ENCODE peak calls at places on chromosomes 2 and 18, in six cellular contexts. H is colonic mucosa, V is prostate gland, P is stomach, Y is mesendoderm, K is PC-3. N is an unnamed sample. For H3K36me3, the result is how much of the 10 kb centered on the place peaks cover.

GRCh38 chr2:46377666-46378560 is 80.7 kb downstream of the EPAS1 start:
- DNase-seq in Y (no peak), K (no peak), P (no peak), H (no peak), V (no peak), N (no peak)

GRCh38 chr2:219578811-219579210 is 6.7 kb downstream of the INHA start:
- DNase-seq in K (no peak), H (no peak), Y (no peak), V (no peak), P (no peak), N (peak)

GRCh38 chr2:79966882-79967281 is 337.7 kb downstream of the LRRTM1 start:
- DNase-seq in Y (no peak), H (no peak), V (no peak), K (no peak), P (no peak), N (no peak)

GRCh38 chr2:101516833-101517690 is 42.1 kb upstream of the RFX8 start:
- DNase-seq in H (no peak), V (no peak), P (peak), Y (no peak), K (peak), N (peak)

GRCh38 chr2:42935692-42936631 is 143.6 kb upstream of the HAAO start:
- DNase-seq in V (no peak), Y (no peak), K (no peak), H (no peak), P (no peak), N (peak)

GRCh38 chr2:191804711-191805230 is 42.1 kb downstream of the CAVIN2 start:
- DNase-seq in P (no peak), K (no peak), H (no peak), Y (no peak), V (no peak), N (no peak)

GRCh38 chr2:11784747-11785610 is 38.5 kb downstream of the LPIN1 start:
- DNase-seq in H (peak), P (peak), V (peak), Y (peak), K (peak), N (peak)

GRCh38 chr2:62352031-62352430 is 154.0 kb downstream of the TMEM17 start:
- DNase-seq in Y (peak), P (no peak), V (no peak), H (no peak), K (no peak), N (no peak)

GRCh38 chr2:165778653-165779451 is 15.2 kb downstream of the GALNT3 start:
- DNase-seq in Y (peak), K (peak), V (no peak), H (no peak), P (no peak), N (no peak)

GRCh38 chr2:41896186-41896846 is 151.5 kb upstream of the PKDCC start:
- DNase-seq in K (no peak), V (no peak), P (no peak), Y (no peak), H (no peak), N (no peak)

GRCh38 chr2:219627105-219628100 is at the start of gene SLC4A3:
- DNase-seq in P (peak), Y (peak), V (no peak), H (no peak), K (peak), N (no peak)

GRCh38 chr2:60318544-60318943 is 234.9 kb downstream of the BCL11A start:
- DNase-seq in V (no peak), K (no peak), P (no peak), H (no peak), Y (peak), N (no peak)

GRCh38 chr2:183998041-183998796 is 600.1 kb upstream of the ZNF804A start:
- DNase-seq in Y (peak), H (no peak), K (peak), P (no peak), V (no peak), N (no peak)

GRCh38 chr18:13136056-13136688 is 82.4 kb upstream of the LDLRAD4 start:
- DNase-seq in V (no peak), K (no peak), Y (peak), P (no peak), H (no peak), N (peak)

GRCh38 chr2:46082531-46083485 is 214.4 kb upstream of the EPAS1 start:
- DNase-seq in P (no peak), H (no peak), V (no peak), K (peak), Y (no peak), N (no peak)

GRCh38 chr2:66430906-66431619 is 3.9 kb upstream of the MEIS1 start:
- DNase-seq in H (no peak), Y (peak), P (no peak), V (no peak), K (no peak), N (no peak)

GRCh38 chr18:54204883-54205282 is 19.6 kb downstream of the MBD2 start:
- DNase-seq in K (no peak), Y (no peak), V (no peak), P (no peak), H (no peak), N (no peak)

GRCh38 chr2:46294185-46294836 is 2.9 kb upstream of the EPAS1 start:
- DNase-seq in V (no peak), Y (peak), H (peak), K (peak), P (no peak), N (no peak)

GRCh38 chr2:84033347-84033974 is 425.6 kb downstream of the SUCLG1 start:
- DNase-seq in P (no peak), Y (no peak), H (no peak), K (no peak), V (no peak), N (peak)

GRCh38 chr18:39795350-39795749 is 2159.7 kb upstream of the PIK3C3 start:
- DNase-seq in H (no peak), Y (peak), K (no peak), V (no peak), P (no peak), N (no peak)

GRCh38 chr2:82316573-82317371 is 2012.2 kb upstream of the LRRTM1 start:
- DNase-seq in V (peak), H (no peak), K (peak), Y (no peak), P (no peak), N (no peak)

GRCh38 chr2:11417946-11418585 is 47.9 kb downstream of the E2F6 start:
- DNase-seq in P (no peak), H (peak), K (peak), V (no peak), Y (peak), N (no peak)

GRCh38 chr18:457120-457519 is 43.4 kb downstream of the COLEC12 start:
- DNase-seq in P (no peak), Y (peak), H (no peak), K (no peak), V (peak), N (no peak)

GRCh38 chr18:44851806-44852205 is 171.1 kb downstream of the SETBP1 start:
- DNase-seq in K (no peak), P (no peak), Y (no peak), H (no peak), V (no peak), N (no peak)

GRCh38 chr2:233447506-233448219 is 93.4 kb downstream of the DGKD start:
- DNase-seq in V (no peak), Y (no peak), K (no peak), P (no peak), H (no peak), N (no peak)

GRCh38 chr18:28560339-28560738 is 383.4 kb upstream of the CDH2 start:
- DNase-seq in P (no peak), V (no peak), Y (no peak), H (no peak), K (no peak), N (no peak)

GRCh38 chr2:151410485-151410833 is 757 bp downstream of the RIF1 start:
- DNase-seq in Y (peak), H (peak), P (peak), V (peak), K (peak), N (peak)

GRCh38 chr2:151891566-151892194 is 63.5 kb upstream of the ARL5A start:
- DNase-seq in K (no peak), Y (peak), H (no peak), V (no peak), P (no peak), N (no peak)

GRCh38 chr2:109261906-109262631 is 133.1 kb downstream of the SH3RF3 start:
- DNase-seq in P (no peak), V (no peak), H (no peak), K (no peak), Y (no peak), N (no peak)

GRCh38 chr2:11983401-11983800 is 237.0 kb downstream of the LPIN1 start:
- DNase-seq in P (no peak), K (no peak), V (no peak), H (no peak), Y (no peak), N (no peak)

GRCh38 chr2:134183679-134184078 is 70.2 kb upstream of the MGAT5 start:
- DNase-seq in P (no peak), Y (no peak), V (no peak), K (no peak), H (no peak), N (no peak)

GRCh38 chr18:6644841-6645240 is 84.7 kb upstream of the ARHGAP28 start:
- DNase-seq in P (no peak), K (no peak), H (no peak), Y (peak), V (no peak), N (no peak)

GRCh38 chr2:128354731-128355470 is 36.2 kb upstream of the HS6ST1 start:
- DNase-seq in Y (no peak), H (no peak), V (no peak), K (no peak), P (no peak), N (no peak)

GRCh38 chr2:173059941-173060575 is 15.6 kb upstream of the MAP3K20 start:
- DNase-seq in H (no peak), V (no peak), Y (no peak), K (no peak), P (no peak), N (peak)

GRCh38 chr2:240524963-240525718 is 32.6 kb downstream of the ANKMY1 start:
- DNase-seq in K (no peak), H (no peak), V (no peak), Y (no peak), P (no peak), N (no peak)
- H3K36me3 ChIP-seq in K (under half), H (under half), V (under half), Y (under half), P (half or more), N (under half)

GRCh38 chr2:224626735-224627134 is 41.6 kb upstream of the CUL3 start:
- DNase-seq in K (no peak), V (no peak), Y (no peak), H (no peak), P (no peak), N (no peak)
- H3K4me3 ChIP-seq in K (no peak), V (no peak), Y (no peak), H (no peak), P (no peak), N (no peak)

GRCh38 chr18:79345981-79346380 is 49.7 kb upstream of the NFATC1 start:
- DNase-seq in P (no peak), V (no peak), Y (no peak), K (no peak), H (no peak), N (no peak)

GRCh38 chr18:79344208-79344581 is 51.5 kb upstream of the NFATC1 start:
- DNase-seq in P (no peak), H (no peak), V (no peak), Y (no peak), K (no peak), N (no peak)

GRCh38 chr18:79345366-79345765 is 50.4 kb upstream of the NFATC1 start:
- DNase-seq in V (no peak), P (no peak), K (no peak), H (no peak), Y (no peak), N (no peak)

GRCh38 chr18:79348066-79348465 is 47.7 kb upstream of the NFATC1 start:
- DNase-seq in K (no peak), Y (no peak), P (no peak), H (no peak), V (no peak), N (peak)

GRCh38 chr18:79343567-79344207 is 52.0 kb upstream of the NFATC1 start:
- DNase-seq in P (peak), K (no peak), H (peak), V (no peak), Y (no peak), N (peak)
- H3K36me3 ChIP-seq in P (half or more), K (under half), H (under half), V (under half), Y (under half), N (under half)

GRCh38 chr18:22544626-22545025 is 126.9 kb upstream of the CTAGE1 start:
- DNase-seq in Y (no peak), K (no peak), P (no peak), H (no peak), V (no peak), N (no peak)
- H3K4me3 ChIP-seq in Y (no peak), K (no peak), P (no peak), H (no peak), V (no peak), N (no peak)

GRCh38 chr2:863732-864450 is 86.8 kb upstream of the SNTG2 start:
- DNase-seq in H (no peak), P (no peak), Y (no peak), V (no peak), K (no peak), N (no peak)

GRCh38 chr2:862356-862687 is 88.3 kb upstream of the SNTG2 start:
- DNase-seq in V (no peak), K (no peak), Y (no peak), P (no peak), H (no peak), N (no peak)

GRCh38 chr2:861655-862355 is 88.8 kb upstream of the SNTG2 start:
- DNase-seq in K (no peak), H (peak), P (no peak), V (no peak), Y (no peak), N (no peak)

GRCh38 chr2:864501-865106 is 86.0 kb upstream of the SNTG2 start:
- DNase-seq in H (no peak), V (no peak), K (no peak), P (peak), Y (no peak), N (no peak)

GRCh38 chr2:862723-863466 is 87.8 kb upstream of the SNTG2 start:
- DNase-seq in H (no peak), P (no peak), Y (no peak), K (no peak), V (no peak), N (no peak)
- H3K36me3 ChIP-seq in H (under half), P (under half), Y (under half), K (under half), V (under half), N (under half)

DNA sequence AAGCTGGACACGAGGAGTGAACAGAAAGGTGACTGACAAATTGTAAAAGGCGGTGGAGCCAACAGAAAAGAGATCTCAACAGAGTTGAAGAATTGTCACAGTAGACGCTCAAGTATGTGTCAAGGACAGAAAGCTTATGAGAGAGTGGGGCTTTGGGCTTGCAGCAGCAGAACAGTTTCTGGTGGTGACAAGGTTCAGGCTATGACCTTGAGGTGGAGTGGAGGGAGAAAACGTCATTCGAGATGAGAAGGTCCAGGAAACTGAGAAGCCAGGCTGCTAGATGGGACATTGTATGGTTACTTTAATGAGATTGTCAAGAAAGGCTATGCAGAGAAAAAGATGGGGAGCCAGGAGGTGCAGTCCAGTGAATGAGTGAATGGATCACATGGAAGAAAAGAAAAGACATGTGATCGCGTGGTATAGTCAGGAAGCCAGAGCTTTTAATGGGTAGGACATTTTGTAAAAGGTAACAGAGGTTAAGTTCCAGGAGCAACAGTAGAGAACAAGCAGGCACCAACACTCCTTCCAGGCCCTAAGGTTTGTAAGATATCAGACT is 91.1 kb upstream of the EPC2 start:
- DNase-seq in Y (no peak), H (no peak), P (no peak), K (no peak), V (no peak), N (no peak)
- H3K4me3 ChIP-seq in Y (no peak), H (peak), P (peak), K (peak), V (no peak), N (no peak)

N was measured in bronchial epithelial cell.